ENCODE peak calls at places on chromosomes 1 and 21, in six cellular contexts. Z is RWPE1, O is AG09309, G is HCT116, R is endothelial cell, A is mesothelial cell of epicardium. D is an unnamed sample.

GRCh38 chr1:23337869-23338268 is 6.2 kb downstream of the HNRNPR start:
- DNase-seq in Z (no peak), O (no peak), G (no peak), R (no peak), A (no peak), D (no peak)

GRCh38 chr1:21955474-21956281 is 18.6 kb upstream of the HSPG2 start:
- DNase-seq in Z (peak), O (no peak), G (no peak), R (no peak), A (no peak), D (no peak)

GRCh38 chr1:7422966-7423365 is 348.1 kb upstream of the VAMP3 start:
- DNase-seq in Z (no peak), O (no peak), G (no peak), R (no peak), A (peak), D (peak)

GRCh38 chr1:211653907-211654553 is 21.4 kb downstream of the NEK2 start:
- DNase-seq in Z (no peak), O (no peak), G (no peak), R (no peak), A (no peak), D (no peak)

GRCh38 chr1:6347641-6348487 is 45.7 kb downstream of the ACOT7 start:
- DNase-seq in Z (peak), O (no peak), G (no peak), R (peak), A (peak), D (peak)

GRCh38 chr1:7393141-7393540 is 378.0 kb upstream of the VAMP3 start:
- DNase-seq in Z (no peak), O (no peak), G (no peak), R (no peak), A (no peak), D (no peak)

GRCh38 chr1:55894521-55894920 is 679.4 kb upstream of the USP24 start:
- DNase-seq in Z (no peak), O (no peak), G (no peak), R (no peak), A (no peak), D (no peak)

GRCh38 chr1:152870831-152871730 is 7.0 kb upstream of the SMCP start:
- DNase-seq in Z (peak), O (no peak), G (peak), R (peak), A (no peak), D (no peak)

GRCh38 chr1:6248798-6249731 is 5.1 kb downstream of the HES3 start:
- DNase-seq in Z (no peak), O (no peak), G (peak), R (no peak), A (no peak), D (no peak)

GRCh38 chr1:100624886-100625430 is 87.0 kb downstream of the GPR88 start:
- DNase-seq in Z (no peak), O (no peak), G (no peak), R (no peak), A (no peak), D (no peak)

GRCh38 chr1:86502721-86503430 is 34.1 kb downstream of the CLCA1 start:
- DNase-seq in Z (peak), O (no peak), G (no peak), R (peak), A (peak), D (no peak)

GRCh38 chr1:19096036-19096833 is 113.8 kb downstream of the UBR4 start:
- DNase-seq in Z (peak), O (no peak), G (peak), R (peak), A (no peak), D (no peak)

GRCh38 chr1:19825298-19825697 is 10.2 kb upstream of the RNF186 start:
- DNase-seq in Z (no peak), O (no peak), G (no peak), R (no peak), A (no peak), D (no peak)

GRCh38 chr1:85372683-85373446 is 92.1 kb downstream of the DDAH1 start:
- DNase-seq in Z (peak), O (peak), G (no peak), R (no peak), A (no peak), D (no peak)

GRCh38 chr1:168509204-168509603 is 34.6 kb downstream of the XCL2 start:
- DNase-seq in Z (no peak), O (no peak), G (no peak), R (no peak), A (no peak), D (no peak)

GRCh38 chr1:98668733-98669132 is 7.2 kb downstream of the SNX7 start:
- DNase-seq in Z (no peak), O (no peak), G (no peak), R (no peak), A (no peak), D (no peak)

GRCh38 chr1:156221986-156222692 is 9.3 kb downstream of the PMF1 start:
- DNase-seq in Z (no peak), O (no peak), G (no peak), R (no peak), A (no peak), D (no peak)

GRCh38 chr21:25733859-25734653 is 648 bp downstream of the ATP5PF start:
- DNase-seq in Z (no peak), O (no peak), G (no peak), R (no peak), A (peak), D (no peak)

GRCh38 chr1:38246955-38247952 is 200.7 kb upstream of the POU3F1 start:
- DNase-seq in Z (no peak), O (no peak), G (no peak), R (no peak), A (no peak), D (no peak)

GRCh38 chr1:246001142-246001812 is 505.8 kb downstream of the SMYD3 start:
- DNase-seq in Z (no peak), O (no peak), G (no peak), R (no peak), A (no peak), D (no peak)

GRCh38 chr1:230255116-230255515 is 171.0 kb downstream of the PGBD5 start:
- DNase-seq in Z (no peak), O (no peak), G (no peak), R (no peak), A (no peak), D (no peak)

GRCh38 chr1:230048922-230049321 is 18.1 kb upstream of the GALNT2 start:
- DNase-seq in Z (no peak), O (no peak), G (no peak), R (no peak), A (no peak), D (no peak)

GRCh38 chr1:170221031-170221430 is 75.3 kb downstream of the NTMT2 start:
- DNase-seq in Z (no peak), O (peak), G (no peak), R (no peak), A (no peak), D (no peak)

DNA sequence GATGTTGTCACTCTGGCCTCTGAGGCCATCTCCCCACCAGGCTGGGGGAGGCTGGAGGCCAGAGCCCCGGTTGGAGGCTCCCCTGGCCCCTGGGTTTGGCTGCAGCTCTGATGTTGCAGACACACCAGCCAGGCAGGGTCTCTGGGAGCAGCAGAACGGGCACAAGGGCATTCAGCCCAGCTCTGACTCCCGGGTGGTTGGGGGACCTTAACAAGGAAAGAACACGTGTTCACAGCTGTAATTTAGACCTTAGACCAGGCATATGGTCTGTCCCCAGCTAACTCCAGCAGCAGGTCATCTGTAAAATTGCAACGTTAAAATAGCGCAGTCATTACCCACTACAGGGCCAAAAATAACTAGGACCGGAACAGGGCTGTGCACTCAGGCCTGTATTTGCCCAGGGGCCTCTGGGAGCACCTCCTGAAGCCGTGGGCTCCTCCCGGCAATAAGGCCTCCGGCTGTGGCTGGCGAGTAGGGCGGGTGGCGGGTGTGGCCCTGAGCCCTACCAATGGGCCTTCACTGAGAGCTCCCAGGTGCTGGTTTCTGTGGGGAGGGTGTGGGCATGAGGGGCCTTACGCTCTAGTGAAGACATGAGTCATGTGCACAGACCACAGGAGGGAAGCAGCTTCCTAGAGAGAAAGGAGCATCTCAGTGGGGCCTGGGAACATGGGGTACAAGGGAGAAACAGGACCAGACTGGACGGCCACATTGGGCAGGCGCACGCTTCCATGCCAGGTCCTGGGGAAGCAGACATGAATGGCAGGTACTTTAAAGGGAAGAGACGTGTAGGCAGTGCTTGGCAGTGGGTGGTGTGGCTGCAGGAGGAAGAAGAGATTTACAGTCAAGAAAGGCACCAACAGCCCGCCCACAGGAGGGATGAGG is 6.1 kb downstream of the LDLRAP1 start:
- DNase-seq in Z (peak), O (no peak), G (peak), R (no peak), A (no peak), D (peak)
- TF ChIP-seq CTCF in Z (no peak), O (no peak), G (no peak), R (no peak), A (no peak), D (no peak)

DNA sequence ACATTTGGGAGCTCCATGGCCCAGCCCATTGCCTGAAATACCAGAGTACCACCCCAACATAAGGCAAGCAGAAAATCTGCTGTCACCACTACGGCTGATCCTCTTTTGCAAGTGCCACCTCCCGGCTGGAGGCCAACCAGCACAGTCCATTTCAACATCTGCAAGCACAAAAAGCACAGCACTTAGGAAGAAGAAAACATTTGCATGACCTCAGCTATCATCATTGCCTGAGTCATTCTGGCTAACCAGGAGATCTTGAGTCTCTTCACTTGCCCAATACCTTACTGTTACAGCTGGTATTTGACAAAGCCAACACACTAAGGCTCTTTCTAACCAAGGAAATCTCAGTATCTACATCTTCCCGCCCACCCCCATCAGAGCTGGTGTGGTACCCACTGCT is 55.9 kb downstream of the NEK7 start:
- DNase-seq in Z (no peak), O (peak), G (no peak), R (no peak), A (no peak), D (no peak)
- TF ChIP-seq CTCF in Z (no peak), O (no peak), G (no peak), R (no peak), A (no peak), D (no peak)

DNA sequence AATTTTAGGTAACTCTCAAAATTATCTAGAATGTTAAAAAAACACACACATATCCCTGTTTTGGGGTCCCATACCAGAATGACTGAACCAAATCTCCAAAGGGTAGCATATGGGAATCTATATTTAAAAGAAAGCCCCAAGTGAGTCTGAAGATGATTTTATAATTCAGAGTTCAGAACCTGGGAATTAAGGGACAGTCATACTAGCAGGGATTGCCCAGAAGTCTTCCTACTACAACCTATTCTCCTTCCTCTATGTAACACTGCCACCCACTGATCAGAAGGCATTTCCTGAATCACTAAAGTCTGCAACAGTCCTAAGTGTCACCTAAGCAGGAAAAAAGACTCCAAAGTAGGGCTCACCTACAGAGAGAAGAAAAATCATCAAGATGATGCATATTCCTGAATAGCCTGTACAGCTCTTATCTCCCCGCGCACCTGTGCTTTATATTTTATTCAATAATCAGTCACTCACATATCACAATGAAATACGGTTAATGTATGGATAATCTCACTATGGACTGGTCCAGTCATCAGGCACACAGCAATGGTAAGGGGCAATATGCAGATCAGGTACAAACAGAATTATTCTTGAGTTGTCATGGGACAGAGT is 4.9 kb downstream of the RGS1 start:
- DNase-seq in Z (peak), O (no peak), G (peak), R (no peak), A (no peak), D (no peak)
- TF ChIP-seq CTCF in Z (peak), O (peak), G (peak), R (no peak), A (no peak), D (no peak)

GRCh38 chr21:42520628-42521253 is 7.1 kb downstream of the SLC37A1 start:
- DNase-seq in Z (no peak), O (no peak), G (no peak), R (peak), A (no peak), D (no peak)
- TF ChIP-seq CTCF in Z (no peak), O (no peak), G (no peak), R (peak), A (no peak), D (no peak)

DNA sequence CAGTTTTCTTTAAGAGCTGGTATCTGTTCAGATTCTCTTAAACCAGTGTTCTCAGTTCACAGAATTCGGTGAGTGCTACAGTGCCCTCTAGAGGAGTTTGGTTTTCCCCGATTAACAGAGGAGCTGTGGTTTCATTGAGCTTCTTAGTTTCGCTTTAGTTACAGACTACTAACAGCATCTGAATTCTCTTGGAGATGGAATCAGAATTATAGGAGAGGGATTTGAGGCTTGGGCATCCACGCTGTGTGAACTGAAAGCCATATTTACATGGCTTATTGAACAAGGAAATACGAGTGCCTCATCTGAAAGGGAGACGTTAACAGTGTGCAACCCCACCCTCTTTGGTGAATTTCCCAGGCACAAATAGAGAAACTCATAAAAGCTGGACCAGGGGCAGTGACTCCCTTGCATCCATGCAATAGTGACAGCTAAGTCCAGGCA is 202.0 kb downstream of the USH2A start:
- DNase-seq in Z (peak), O (peak), G (peak), R (peak), A (peak), D (no peak)
- TF ChIP-seq CTCF in Z (peak), O (peak), G (peak), R (peak), A (peak), D (no peak)

GRCh38 chr1:218284377-218284916 is 646 bp upstream of the RRP15 start:
- DNase-seq in Z (no peak), O (no peak), G (no peak), R (peak), A (no peak), D (no peak)
- TF ChIP-seq CTCF in Z (no peak), O (no peak), G (no peak), R (no peak), A (no peak), D (no peak)

GRCh38 chr21:26842976-26843911 is 2.0 kb downstream of the ADAMTS1 start:
- DNase-seq in Z (peak), O (peak), G (no peak), R (peak), A (peak), D (no peak)
- TF ChIP-seq CTCF in Z (peak), O (peak), G (no peak), R (peak), A (peak), D (no peak)

DNA sequence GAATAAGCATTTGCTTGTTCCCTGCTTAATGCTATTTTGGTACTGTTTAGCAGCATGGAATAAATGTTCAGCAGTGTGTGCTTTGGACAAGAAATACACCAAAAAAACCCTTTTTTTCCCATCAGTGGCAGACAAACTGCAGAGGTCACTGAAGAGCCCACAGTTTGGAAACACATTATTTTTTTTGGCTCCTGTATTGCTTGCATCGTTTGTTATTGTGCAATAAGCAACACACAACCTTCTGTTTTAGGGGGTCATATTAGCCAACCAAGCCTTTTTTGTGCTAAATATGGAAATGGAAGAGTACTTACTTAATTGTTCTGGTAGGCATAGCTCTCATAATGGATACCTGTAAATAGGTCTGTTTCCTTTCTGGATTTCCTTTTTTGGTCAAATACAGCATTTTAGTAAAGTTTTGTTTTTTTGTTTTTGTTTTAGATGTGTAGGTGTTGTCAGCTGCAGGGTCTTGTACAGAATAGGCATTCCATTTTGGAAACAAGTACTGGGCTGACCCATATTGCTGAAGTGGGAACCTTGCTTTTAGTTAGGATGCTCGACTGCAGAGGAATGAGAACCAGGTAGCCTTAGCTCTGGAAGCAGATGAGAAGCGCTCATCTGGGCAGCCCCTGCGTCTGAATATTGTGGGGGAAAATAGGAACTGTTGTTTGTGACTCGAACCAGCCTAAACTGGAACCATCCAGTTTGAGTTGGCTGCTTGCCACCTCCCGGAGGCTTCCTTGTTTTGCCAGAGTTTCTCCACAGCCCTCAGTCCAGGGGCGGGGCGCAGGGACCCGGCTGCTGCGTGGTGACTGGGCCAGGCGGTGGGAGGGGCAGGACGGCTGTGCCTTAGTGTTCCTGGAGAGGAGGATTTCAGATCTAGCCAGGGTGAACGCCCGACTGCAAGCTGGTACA is 38.5 kb downstream of the SPEN start:
- DNase-seq in Z (peak), O (peak), G (peak), R (peak), A (peak), D (peak)
- TF ChIP-seq CTCF in Z (no peak), O (peak), G (peak), R (no peak), A (no peak), D (no peak)

GRCh38 chr1:67214420-67215174 is 48.3 kb downstream of the IL23R start:
- DNase-seq in Z (peak), O (no peak), G (peak), R (peak), A (no peak), D (no peak)
- TF ChIP-seq CTCF in Z (peak), O (peak), G (peak), R (peak), A (peak), D (no peak)

DNA sequence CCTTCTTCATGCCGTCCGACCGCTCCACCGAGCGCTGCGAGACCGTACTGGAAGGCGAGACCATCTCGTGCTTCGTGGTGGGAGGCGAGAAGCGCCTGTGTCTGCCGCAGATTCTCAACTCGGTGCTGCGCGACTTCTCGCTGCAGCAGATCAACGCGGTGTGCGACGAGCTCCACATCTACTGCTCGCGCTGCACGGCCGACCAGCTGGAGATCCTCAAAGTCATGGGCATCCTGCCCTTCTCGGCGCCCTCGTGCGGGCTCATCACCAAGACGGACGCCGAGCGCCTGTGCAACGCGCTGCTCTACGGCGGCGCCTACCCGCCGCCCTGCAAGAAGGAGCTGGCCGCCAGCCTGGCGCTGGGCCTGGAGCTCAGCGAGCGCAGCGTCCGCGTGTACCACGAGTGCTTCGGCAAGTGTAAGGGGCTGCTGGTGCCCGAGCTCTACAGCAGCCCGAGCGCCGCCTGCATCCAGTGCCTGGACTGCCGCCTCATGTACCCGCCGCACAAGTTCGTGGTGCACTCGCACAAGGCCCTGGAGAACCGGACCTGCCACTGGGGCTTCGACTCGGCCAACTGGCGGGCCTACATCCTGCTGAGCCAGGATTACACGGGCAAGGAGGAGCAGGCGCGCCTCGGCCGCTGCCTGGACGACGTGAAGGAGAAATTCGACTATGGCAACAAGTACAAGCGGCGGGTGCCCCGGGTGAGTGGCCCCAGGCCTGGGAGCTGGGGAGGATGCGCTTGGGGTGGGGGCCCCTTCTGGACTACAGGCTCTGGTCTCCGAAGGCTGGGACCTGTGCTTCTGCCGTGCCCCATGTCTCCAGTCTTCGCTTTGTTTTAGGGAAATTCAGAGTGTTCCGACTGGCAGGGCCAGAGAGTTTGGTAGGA is 1.2 kb downstream of the SKI start:
- DNase-seq in Z (peak), O (no peak), G (no peak), R (peak), A (peak), D (peak)
- TF ChIP-seq CTCF in Z (no peak), O (no peak), G (no peak), R (no peak), A (no peak), D (no peak)